ENCODE peak calls at places on chromosomes 5 and 9, in seven cellular contexts. G, B, K, O, Q, I and F are unnamed samples.

GRCh38 chr5:68381060-68381459 is 165.5 kb downstream of the PIK3R1 start:
- DNase-seq in B (no peak), I (no peak), G (no peak), Q (no peak), O (no peak), K (no peak), F (no peak)

GRCh38 chr9:4596165-4596922 is 65.8 kb upstream of the PLPP6 start:
- DNase-seq in K (no peak), O (no peak), B (no peak), I (no peak), Q (peak; percentile 14), G (no peak), F (no peak)

GRCh38 chr5:140169410-140169809 is 5.6 kb upstream of the CYSTM1 start:
- DNase-seq in I (no peak), K (no peak), G (no peak), O (no peak), Q (no peak), B (peak; percentile 33), F (no peak)

GRCh38 chr9:111582888-111583287 is 16.6 kb downstream of the PTGR1 start:
- DNase-seq in B (no peak), I (no peak), O (no peak), Q (no peak), K (no peak), G (no peak), F (no peak)

GRCh38 chr5:81980160-81980559 is 8.3 kb downstream of the ATG10 start:
- DNase-seq in K (no peak), B (no peak), Q (no peak), O (no peak), I (no peak), G (no peak), F (no peak)

GRCh38 chr9:70411930-70412677 is 2.4 kb downstream of the KLF9 start:
- DNase-seq in I (peak; percentile 92), G (peak; percentile 39), Q (peak; percentile 79), B (peak; percentile 80), K (no peak), O (peak; percentile 78), F (peak; percentile 44)

GRCh38 chr9:3118081-3118480 is 274.2 kb upstream of the PUM3 start:
- DNase-seq in Q (no peak), K (no peak), O (no peak), I (no peak), B (no peak), G (no peak), F (no peak)

GRCh38 chr9:84670106-84670800 is 724 bp downstream of the NTRK2 start:
- DNase-seq in I (peak; percentile 83), Q (peak; percentile 6), G (no peak), B (no peak), K (no peak), O (no peak), F (peak; percentile 62)